ENCODE peak calls at places on chromosomes 16 and 17, in nine cellular contexts. Z is NCI-H2227 treated with DMSO at 0.1 percent for 48 hours, T is AG10803, W is NCI-H1048, Y is Caki2, I is stromal cell of bone marrow, X is AG04450, L is cardiac fibroblast, J is NCI-H748 treated with DMSO at 0.1 percent for 48 hours. Q is an unnamed sample.

GRCh38 chr17:78315355-78316114 is 44.3 kb downstream of the SOCS3 start:
- DNase-seq in Z (no peak), T (peak), W (no peak), Y (peak), I (peak), X (peak), L (peak), J (no peak), Q (no peak)

GRCh38 chr16:88061346-88062110 is 110.3 kb downstream of the BANP start:
- DNase-seq in Z (no peak), T (peak), W (no peak), Y (no peak), I (no peak), X (no peak), L (no peak), J (no peak), Q (no peak)

GRCh38 chr16:81745704-81746558 is 33.2 kb upstream of the PLCG2 start:
- DNase-seq in Z (peak), T (peak), W (no peak), Y (peak), I (no peak), X (no peak), L (peak), J (peak), Q (no peak)

GRCh38 chr17:63697341-63698286 is 2.3 kb downstream of the LIMD2 start:
- DNase-seq in Z (no peak), T (peak), W (no peak), Y (no peak), I (no peak), X (no peak), L (peak), J (peak), Q (no peak)

GRCh38 chr17:64780096-64781012 is 118.2 kb upstream of the SMURF2 start:
- DNase-seq in Z (no peak), T (no peak), W (peak), Y (no peak), I (no peak), X (no peak), L (no peak), J (peak), Q (no peak)

GRCh38 chr16:16139061-16139460 is 84.2 kb downstream of the ABCC6 start:
- DNase-seq in Z (no peak), T (no peak), W (no peak), Y (no peak), I (no peak), X (no peak), L (no peak), J (no peak), Q (no peak)

GRCh38 chr16:85081765-85082164 is 30.5 kb downstream of the CIBAR2 start:
- DNase-seq in Z (no peak), T (no peak), W (no peak), Y (no peak), I (no peak), X (no peak), L (no peak), J (no peak), Q (no peak)

GRCh38 chr17:76938009-76938408 is 69.8 kb downstream of the MGAT5B start:
- DNase-seq in Z (no peak), T (no peak), W (no peak), Y (no peak), I (no peak), X (no peak), L (no peak), J (no peak), Q (no peak)

GRCh38 chr17:48612854-48613691 is 2.0 kb downstream of the HOXB8 start:
- DNase-seq in Z (peak), T (no peak), W (no peak), Y (peak), I (no peak), X (no peak), L (no peak), J (no peak), Q (no peak)

GRCh38 chr17:13099079-13099478 is 81.3 kb upstream of the ELAC2 start:
- DNase-seq in Z (no peak), T (no peak), W (no peak), Y (no peak), I (no peak), X (no peak), L (no peak), J (no peak), Q (no peak)

GRCh38 chr17:83055911-83056582 is 23.4 kb upstream of the METRNL start:
- DNase-seq in Z (no peak), T (peak), W (no peak), Y (peak), I (peak), X (peak), L (peak), J (no peak), Q (no peak)

GRCh38 chr16:4114257-4115208 is 1.7 kb downstream of the ADCY9 start:
- DNase-seq in Z (no peak), T (peak), W (no peak), Y (no peak), I (no peak), X (no peak), L (no peak), J (no peak), Q (no peak)

GRCh38 chr16:20905576-20905975 is 5.0 kb downstream of the LYRM1 start:
- DNase-seq in Z (no peak), T (no peak), W (no peak), Y (no peak), I (no peak), X (no peak), L (peak), J (no peak), Q (no peak)

GRCh38 chr17:36142230-36142629 is 34.2 kb downstream of the TBC1D3B start:
- DNase-seq in Z (no peak), T (no peak), W (no peak), Y (no peak), I (no peak), X (no peak), L (no peak), J (no peak), Q (no peak)

GRCh38 chr16:66918803-66919568 is at the start of gene CDH16:
- DNase-seq in Z (no peak), T (no peak), W (no peak), Y (peak), I (no peak), X (no peak), L (no peak), J (no peak), Q (no peak)

GRCh38 chr16:49474741-49475140 is 101.1 kb downstream of the C16orf78 start:
- DNase-seq in Z (no peak), T (no peak), W (no peak), Y (no peak), I (no peak), X (no peak), L (no peak), J (no peak), Q (no peak)

GRCh38 chr17:1830288-1830687 is 483 bp downstream of the RPA1 start:
- DNase-seq in Z (no peak), T (no peak), W (no peak), Y (peak), I (no peak), X (no peak), L (peak), J (peak), Q (no peak)

GRCh38 chr16:62067981-62068380 is 31.7 kb upstream of the CDH8 start:
- DNase-seq in Z (no peak), T (no peak), W (no peak), Y (no peak), I (no peak), X (no peak), L (no peak), J (no peak), Q (no peak)

GRCh38 chr16:48609453-48610023 is 442 bp downstream of the N4BP1 start:
- DNase-seq in Z (peak), T (peak), W (no peak), Y (peak), I (no peak), X (no peak), L (peak), J (peak), Q (no peak)

GRCh38 chr17:45195424-45195823 is 26.3 kb upstream of the FMNL1 start:
- DNase-seq in Z (no peak), T (no peak), W (no peak), Y (no peak), I (no peak), X (no peak), L (no peak), J (no peak), Q (no peak)

GRCh38 chr17:7838291-7839075 is 4.5 kb downstream of the KDM6B start:
- DNase-seq in Z (peak), T (peak), W (no peak), Y (no peak), I (no peak), X (no peak), L (peak), J (peak), Q (no peak)

GRCh38 chr16:56298948-56299602 is 107.8 kb downstream of the GNAO1 start:
- DNase-seq in Z (no peak), T (no peak), W (no peak), Y (no peak), I (no peak), X (no peak), L (no peak), J (no peak), Q (no peak)

GRCh38 chr16:86520317-86521210 is 10.2 kb downstream of the FOXF1 start:
- DNase-seq in Z (no peak), T (no peak), W (no peak), Y (no peak), I (no peak), X (no peak), L (no peak), J (no peak), Q (no peak)

GRCh38 chr16:1788708-1789100 is 4.8 kb downstream of the IGFALS start:
- DNase-seq in Z (no peak), T (no peak), W (no peak), Y (no peak), I (no peak), X (no peak), L (no peak), J (no peak), Q (no peak)

GRCh38 chr17:82006468-82007227 is 16.0 kb downstream of the CENPX start:
- DNase-seq in Z (no peak), T (peak), W (no peak), Y (no peak), I (no peak), X (no peak), L (peak), J (no peak), Q (no peak)

GRCh38 chr17:83180264-83180995 is 101.0 kb downstream of the METRNL start:
- DNase-seq in Z (no peak), T (no peak), W (no peak), Y (no peak), I (no peak), X (no peak), L (no peak), J (no peak), Q (no peak)

GRCh38 chr17:40936437-40936971 is 942 bp downstream of the KRT23 start:
- DNase-seq in Z (no peak), T (no peak), W (no peak), Y (no peak), I (no peak), X (no peak), L (no peak), J (no peak), Q (no peak)

GRCh38 chr17:32659419-32659842 is 172.6 kb downstream of the CDK5R1 start:
- DNase-seq in Z (peak), T (peak), W (peak), Y (peak), I (peak), X (no peak), L (peak), J (peak), Q (peak)

GRCh38 chr17:55783684-55784245 is 32.9 kb downstream of the PCTP start:
- DNase-seq in Z (no peak), T (peak), W (no peak), Y (no peak), I (no peak), X (no peak), L (peak), J (no peak), Q (no peak)

GRCh38 chr16:706189-707061 is 824 bp upstream of the FBXL16 start:
- DNase-seq in Z (no peak), T (no peak), W (no peak), Y (no peak), I (no peak), X (no peak), L (no peak), J (no peak), Q (no peak)

GRCh38 chr17:50571681-50572080 is 11.2 kb downstream of the CACNA1G start:
- DNase-seq in Z (no peak), T (no peak), W (no peak), Y (no peak), I (no peak), X (no peak), L (no peak), J (no peak), Q (no peak)